ENCODE peak calls at places on chromosomes 12 and 14, in six cellular contexts. J, B, T, Y, G and O are unnamed samples.

GRCh38 chr12:78725951-78726550 is 138.5 kb upstream of the SYT1 start:
- DNase-seq in B (no peak), T (peak; percentile 1), J (no peak), Y (no peak), G (peak; percentile 4), O (no peak)

GRCh38 chr12:109053382-109054123 is 1.2 kb downstream of the USP30 start:
- DNase-seq in Y (no peak), T (no peak), G (peak; percentile 4), B (no peak), J (no peak), O (no peak)

GRCh38 chr12:42705863-42706262 is 116.3 kb upstream of the PRICKLE1 start:
- DNase-seq in Y (no peak), B (peak; percentile 75), T (peak; percentile 84), G (peak; percentile 76), J (peak; percentile 97), O (peak; percentile 91)

GRCh38 chr12:42469355-42470006 is 120.1 kb downstream of the PRICKLE1 start:
- DNase-seq in G (no peak), Y (no peak), B (no peak), T (no peak), J (no peak), O (no peak)

GRCh38 chr14:24051162-24051788 is 534 bp upstream of the CARMIL3 start:
- DNase-seq in J (no peak), G (no peak), T (no peak), B (no peak), Y (peak; percentile 78), O (no peak)

GRCh38 chr12:50088577-50089335 is 3.6 kb downstream of the SMARCD1 start:
- DNase-seq in T (no peak), G (peak; percentile 73), J (peak; percentile 53), Y (peak; percentile 87), B (no peak), O (no peak)

GRCh38 chr14:28681681-28682080 is 84.9 kb upstream of the FOXG1 start:
- DNase-seq in T (no peak), G (no peak), J (no peak), Y (peak; percentile 83), B (no peak), O (no peak)

GRCh38 chr14:96352708-96353107 is 10.4 kb downstream of the ATG2B start:
- DNase-seq in B (no peak), T (no peak), Y (no peak), J (no peak), G (no peak), O (no peak)

GRCh38 chr14:75268638-75269550 is 9.7 kb upstream of the FOS start:
- DNase-seq in G (no peak), Y (peak; percentile 73), J (no peak), T (no peak), B (no peak), O (no peak)

GRCh38 chr12:8941691-8942478 is 7.6 kb downstream of the M6PR start:
- DNase-seq in T (no peak), J (no peak), G (no peak), Y (no peak), B (no peak), O (no peak)

GRCh38 chr12:117438809-117439208 is 77.4 kb upstream of the NOS1 start:
- DNase-seq in J (no peak), G (no peak), Y (no peak), T (no peak), B (no peak), O (no peak)

GRCh38 chr12:91140660-91141045 is 29.4 kb upstream of the LUM start:
- DNase-seq in B (peak; percentile 28), J (no peak), Y (no peak), G (no peak), T (peak; percentile 82), O (peak; percentile 49)

GRCh38 chr12:53201170-53201541 is 5.9 kb downstream of the ITGB7 start:
- DNase-seq in G (no peak), Y (no peak), B (no peak), T (peak; percentile 55), J (peak; percentile 52), O (no peak)

GRCh38 chr12:117388865-117389508 is 27.6 kb upstream of the NOS1 start:
- DNase-seq in B (no peak), Y (no peak), T (no peak), J (no peak), G (no peak), O (no peak)

GRCh38 chr12:19338405-19338804 is 100.9 kb upstream of the AEBP2 start:
- DNase-seq in J (peak; percentile 6), G (peak; percentile 6), B (no peak), T (no peak), Y (no peak), O (no peak)

GRCh38 chr14:97539389-97539786 is 742.2 kb downstream of the VRK1 start:
- DNase-seq in Y (peak; percentile 8), B (no peak), G (no peak), T (no peak), J (no peak), O (no peak)

GRCh38 chr12:26028953-26029740 is 70.7 kb downstream of the RASSF8 start:
- DNase-seq in J (peak; percentile 72), T (peak; percentile 64), Y (peak; percentile 72), B (no peak), G (peak; percentile 25), O (peak; percentile 26)

GRCh38 chr12:19482036-19482435 is 42.7 kb downstream of the AEBP2 start:
- DNase-seq in J (no peak), Y (peak; percentile 59), G (peak; percentile 3), T (no peak), B (no peak), O (no peak)

GRCh38 chr14:73696466-73697390 is 17.5 kb downstream of the PNMA1 start:
- DNase-seq in T (peak; percentile 46), Y (no peak), J (peak; percentile 65), G (peak; percentile 74), B (no peak), O (no peak)

GRCh38 chr12:105799103-105799502 is 339.7 kb downstream of the NUAK1 start:
- DNase-seq in J (no peak), T (no peak), B (no peak), Y (no peak), G (no peak), O (no peak)

GRCh38 chr14:94689218-94689984 is 77.2 kb downstream of the SERPINA3 start:
- DNase-seq in B (peak; percentile 64), G (peak; percentile 23), Y (peak; percentile 95), J (peak; percentile 53), T (peak; percentile 34), O (no peak)

GRCh38 chr12:51218607-51219161 is 822 bp upstream of the POU6F1 start:
- DNase-seq in B (no peak), J (no peak), G (no peak), T (no peak), Y (peak; percentile 83), O (no peak)

GRCh38 chr12:110223777-110224378 is 57.2 kb upstream of the ATP2A2 start:
- DNase-seq in B (no peak), G (peak; percentile 98), Y (no peak), J (no peak), T (no peak), O (no peak)

GRCh38 chr12:67271976-67272375 is 2.8 kb downstream of the CAND1 start:
- DNase-seq in T (peak; percentile 67), J (no peak), B (no peak), Y (no peak), G (no peak), O (no peak)

DNA sequence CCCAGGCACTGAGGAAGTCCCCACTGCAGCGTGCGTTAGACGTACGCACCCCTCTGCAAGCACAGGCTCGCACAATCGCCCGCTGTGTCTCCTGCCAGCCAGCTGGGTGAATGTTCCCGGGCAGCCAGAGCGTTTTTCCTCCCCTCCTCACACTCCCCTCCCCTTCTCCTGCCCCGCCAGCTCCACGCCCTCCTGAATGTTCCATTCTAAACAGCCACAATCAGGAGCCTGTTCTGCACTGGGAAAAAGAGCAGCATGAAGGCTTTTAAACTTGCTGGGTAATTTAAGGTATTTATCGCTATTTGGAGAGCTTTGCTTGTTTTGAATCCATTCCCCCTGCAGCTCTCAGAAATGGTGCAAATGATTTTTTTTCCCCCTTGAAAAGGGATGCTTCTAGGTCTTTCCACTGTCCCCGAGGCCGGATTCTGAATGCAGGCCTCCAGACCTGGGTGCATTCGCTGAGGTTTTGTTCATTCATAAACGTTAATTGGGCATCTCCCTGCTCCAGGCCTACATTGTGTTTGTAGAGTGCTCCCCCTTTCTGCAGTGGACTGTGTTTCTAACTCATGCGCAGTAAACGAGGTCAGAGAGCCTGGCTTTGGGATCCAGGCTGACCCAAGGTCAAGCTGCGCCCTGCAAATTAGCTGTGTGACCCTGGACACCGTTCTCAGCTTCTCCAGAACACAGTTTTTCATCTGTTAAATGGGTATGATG is 212.5 kb downstream of the CHST11 start:
- DNase-seq in B (peak; percentile 70), G (peak; percentile 77), T (no peak), Y (peak; percentile 74), J (peak; percentile 37), O (no peak)
- H3K4me3 ChIP-seq in B (no peak overlapping the region), G (no peak overlapping the region), T (no peak overlapping the region), Y (no peak overlapping the region), J (no peak overlapping the region), O (no peak overlapping the region)

DNA sequence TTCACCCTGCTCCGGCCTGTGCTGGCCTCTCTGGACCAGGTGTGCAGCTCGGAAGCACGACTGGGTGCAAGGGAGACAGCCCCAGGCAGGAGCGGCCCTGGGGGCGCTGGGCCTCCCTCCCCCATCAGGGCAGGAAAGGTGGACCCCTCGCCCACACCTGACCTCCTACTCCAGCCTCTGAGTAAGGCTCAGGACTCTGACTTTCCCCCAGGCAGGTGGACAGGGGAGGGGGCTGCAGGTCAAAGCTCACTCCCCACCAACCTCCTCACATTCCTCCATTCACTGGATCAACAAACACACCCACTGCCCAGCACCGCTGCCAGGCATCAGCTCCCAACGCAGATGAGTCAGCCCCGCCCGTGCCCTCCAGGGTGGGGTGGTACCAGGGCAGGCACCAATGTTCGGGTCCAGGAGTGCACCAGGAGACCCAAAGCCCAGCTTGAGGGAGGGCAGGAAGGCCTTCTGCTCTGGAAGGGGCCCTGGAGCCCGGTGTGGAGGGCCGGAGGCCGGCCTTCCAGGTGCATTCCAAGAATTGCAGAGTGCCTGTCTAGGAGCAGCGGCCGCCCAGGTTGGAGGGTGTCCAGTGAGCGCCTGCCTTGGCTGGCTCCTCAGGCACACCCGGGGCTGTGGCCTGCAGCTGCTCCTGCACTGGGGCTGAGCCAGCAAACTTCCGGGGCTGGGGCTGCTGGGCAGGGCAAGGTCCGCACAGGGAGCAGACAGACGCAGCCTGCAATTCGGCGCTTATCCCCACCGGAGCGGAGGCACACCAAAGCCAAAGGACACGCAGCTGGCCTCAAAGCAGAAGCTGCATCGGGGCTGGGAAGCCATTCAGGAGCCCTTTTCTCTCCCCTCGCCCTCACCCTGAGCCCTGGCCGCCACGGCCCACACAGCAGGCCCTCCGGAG is 1.6 kb upstream of the INF2 start:
- DNase-seq in T (peak; percentile 46), J (peak; percentile 45), G (peak; percentile 86), Y (peak; percentile 83), B (peak; percentile 81), O (no peak)
- H3K4me3 ChIP-seq in T (no peak overlapping the region), J (no peak overlapping the region), G (peak overlapping the region; percentile 22), Y (no peak overlapping the region), B (peak overlapping the region; percentile 72), O (no peak overlapping the region)

GRCh38 chr12:124691429-124691828 is 124.0 kb upstream of the NCOR2 start:
- DNase-seq in Y (no peak), B (no peak), G (no peak), T (no peak), J (no peak), O (no peak)
- H3K4me3 ChIP-seq in Y (no peak overlapping the region), B (no peak overlapping the region), G (no peak overlapping the region), T (no peak overlapping the region), J (no peak overlapping the region), O (no peak overlapping the region)

DNA sequence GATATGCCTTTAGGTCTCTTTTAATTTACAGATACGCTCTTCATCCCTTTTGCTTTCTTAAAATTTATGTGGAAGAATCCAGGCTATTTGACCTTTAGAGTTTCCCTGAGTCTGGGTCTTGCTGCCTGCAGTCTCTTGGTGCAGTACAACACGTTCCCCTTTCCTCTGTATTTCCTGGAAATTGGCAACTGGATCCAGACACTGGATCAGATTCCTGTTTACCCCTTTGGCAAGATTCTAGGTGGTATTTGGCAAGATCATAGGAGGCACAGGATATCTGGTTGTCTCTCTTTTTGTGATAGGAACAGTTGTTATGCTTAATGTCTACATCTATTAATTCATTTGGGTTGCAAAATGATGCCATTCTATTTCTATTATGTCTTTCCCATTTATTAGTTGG is 187.8 kb upstream of the ARHGAP5 start:
- DNase-seq in J (no peak), B (no peak), G (no peak), Y (no peak), T (no peak), O (no peak)
- H3K4me3 ChIP-seq in J (no peak overlapping the region), B (no peak overlapping the region), G (no peak overlapping the region), Y (no peak overlapping the region), T (no peak overlapping the region), O (no peak overlapping the region)